ENCODE peak calls at places on chromosomes 4 and X, in four cellular contexts. K, Q, A and H are unnamed samples. For H3K27me3, the result is how much of the 10 kb centered on the place peaks cover.

GRCh38 chr4:77040265-77040664 is 35.5 kb downstream of the CCNI start:
- DNase-seq in K (peak), Q (no peak), A (no peak), H (no peak)

GRCh38 chrX:21398424-21398823 is 24.2 kb downstream of the CNKSR2 start:
- DNase-seq in K (no peak), Q (no peak), A (no peak), H (no peak)

GRCh38 chr4:76383001-76383400 is 37.9 kb downstream of the CCDC158 start:
- DNase-seq in K (no peak), Q (no peak), A (no peak), H (no peak)

GRCh38 chrX:103344606-103345005 is 11.7 kb upstream of the TCEAL9 start:
- DNase-seq in K (no peak), Q (no peak), A (no peak), H (no peak)

GRCh38 chrX:109959356-109959871 is 43.5 kb upstream of the TMEM164 start:
- DNase-seq in K (no peak), Q (no peak), A (no peak), H (no peak)

GRCh38 chr4:67568820-67569219 is 10.3 kb downstream of the STAP1 start:
- DNase-seq in K (peak), Q (no peak), A (no peak), H (no peak)

GRCh38 chr4:18934197-18934596 is 912.6 kb upstream of the LCORL start:
- DNase-seq in K (peak), Q (no peak), A (no peak), H (no peak)

GRCh38 chr4:19623866-19624265 is 627.8 kb upstream of the SLIT2 start:
- DNase-seq in K (peak), Q (no peak), A (no peak), H (no peak)

GRCh38 chrX:38304010-38304409 is 23.3 kb downstream of the RPGR start:
- DNase-seq in K (no peak), Q (no peak), A (no peak), H (no peak)

GRCh38 chr4:112857461-112857860 is 192.0 kb upstream of the ANK2 start:
- DNase-seq in K (peak), Q (peak), A (no peak), H (peak)

GRCh38 chr4:138233313-138233712 is 8.8 kb downstream of the SLC7A11 start:
- DNase-seq in K (no peak), Q (no peak), A (no peak), H (no peak)

GRCh38 chr4:137819964-137820383 is 287.7 kb upstream of the PCDH18 start:
- DNase-seq in K (peak), Q (no peak), A (no peak), H (peak)

GRCh38 chr4:86331362-86331761 is 28.5 kb downstream of the MAPK10 start:
- DNase-seq in K (no peak), Q (no peak), A (no peak), H (no peak)

GRCh38 chr4:37795796-37796195 is 30.7 kb upstream of the PGM2 start:
- DNase-seq in K (no peak), Q (no peak), A (no peak), H (no peak)

GRCh38 chr4:42562016-42562415 is 94.9 kb downstream of the ATP8A1 start:
- DNase-seq in K (no peak), Q (no peak), A (no peak), H (no peak)

GRCh38 chrX:126064901-126065541 is 101.1 kb downstream of the DCAF12L2 start:
- DNase-seq in K (no peak), Q (no peak), A (peak), H (no peak)

GRCh38 chr4:152290522-152290921 is 245.4 kb downstream of the FBXW7 start:
- DNase-seq in K (peak), Q (no peak), A (no peak), H (no peak)

GRCh38 chrX:121851033-121851432 is 803.6 kb downstream of the GLUD2 start:
- DNase-seq in K (peak), Q (no peak), A (no peak), H (no peak)

GRCh38 chr4:88865051-88865450 is 167.4 kb upstream of the NAP1L5 start:
- DNase-seq in K (peak), Q (no peak), A (no peak), H (no peak)

GRCh38 chr4:1410491-1411325 is 4.5 kb upstream of the NKX1-1 start:
- DNase-seq in K (no peak), Q (no peak), A (peak), H (no peak)

GRCh38 chr4:177005801-177006230 is 213.1 kb upstream of the VEGFC start:
- DNase-seq in K (peak), Q (no peak), A (no peak), H (peak)

GRCh38 chr4:36310793-36311192 is 29.4 kb downstream of the DTHD1 start:
- DNase-seq in K (no peak), Q (peak), A (peak), H (no peak)

GRCh38 chr4:39655866-39656265 is 17.2 kb upstream of the SMIM14 start:
- DNase-seq in K (no peak), Q (no peak), A (no peak), H (no peak)

GRCh38 chrX:152735860-152736511 is 2.4 kb downstream of the MAGEA12 start:
- DNase-seq in K (no peak), Q (no peak), A (no peak), H (no peak)

GRCh38 chrX:46574337-46574940 is 874 bp downstream of the CHST7 start:
- DNase-seq in K (no peak), Q (peak), A (no peak), H (peak)

GRCh38 chrX:64394874-64395567 is at the start of gene MTMR8:
- DNase-seq in K (peak), Q (peak), A (peak), H (no peak)

GRCh38 chr4:6771229-6771671 is 11.3 kb upstream of the KIAA0232 start:
- DNase-seq in K (no peak), Q (peak), A (peak), H (no peak)

GRCh38 chr4:161538941-161539340 is 624.9 kb downstream of the FSTL5 start:
- DNase-seq in K (no peak), Q (no peak), A (no peak), H (no peak)

GRCh38 chr4:11297201-11297600 is 131.5 kb downstream of the HS3ST1 start:
- DNase-seq in K (peak), Q (no peak), A (no peak), H (no peak)

GRCh38 chr4:15781427-15782095 is 3.4 kb downstream of the CD38 start:
- DNase-seq in K (peak), Q (no peak), A (no peak), H (no peak)

GRCh38 chrX:65745992-65746391 is 78.5 kb downstream of the MSN start:
- DNase-seq in K (no peak), Q (no peak), A (no peak), H (no peak)

GRCh38 chrX:3428762-3429161 is 82.3 kb upstream of the MXRA5 start:
- DNase-seq in K (no peak), Q (no peak), A (no peak), H (no peak)

GRCh38 chrX:19343085-19343461 is 654 bp upstream of the PDHA1 start:
- DNase-seq in K (no peak), Q (no peak), A (no peak), H (no peak)

GRCh38 chrX:19344661-19345060 is 934 bp downstream of the PDHA1 start:
- DNase-seq in K (no peak), Q (no peak), A (no peak), H (no peak)

GRCh38 chrX:19342331-19342906 is 1.3 kb upstream of the PDHA1 start:
- DNase-seq in K (no peak), Q (no peak), A (no peak), H (no peak)

GRCh38 chrX:19344207-19344534 is 444 bp downstream of the PDHA1 start:
- DNase-seq in K (no peak), Q (no peak), A (no peak), H (no peak)

GRCh38 chrX:19343462-19344206 is at the start of gene PDHA1:
- DNase-seq in K (peak), Q (peak), A (peak), H (peak)
- H3K4me3 ChIP-seq in K (peak), Q (peak), A (peak), H (peak)

GRCh38 chrX:638482-639131 is 8.0 kb downstream of the SHOX start:
- DNase-seq in K (no peak), Q (no peak), A (no peak), H (no peak)

GRCh38 chrX:636971-637659 is 6.5 kb downstream of the SHOX start:
- DNase-seq in K (no peak), Q (peak), A (no peak), H (no peak)

GRCh38 chrX:637660-638481 is 7.3 kb downstream of the SHOX start:
- DNase-seq in K (no peak), Q (no peak), A (no peak), H (no peak)

GRCh38 chrX:640641-641040 is 10.1 kb downstream of the SHOX start:
- DNase-seq in K (no peak), Q (no peak), A (no peak), H (no peak)

GRCh38 chrX:639151-639550 is 8.6 kb downstream of the SHOX start:
- DNase-seq in K (no peak), Q (peak), A (no peak), H (peak)
- H3K27me3 ChIP-seq in K (under half), Q (under half), A (half or more), H (under half)

GRCh38 chrX:136525738-136526606 is 6.0 kb upstream of the VGLL1 start:
- DNase-seq in K (peak), Q (peak), A (peak), H (no peak)
- H3K4me3 ChIP-seq in K (no peak), Q (no peak), A (no peak), H (no peak)

GRCh38 chr4:13526658-13527057 is 17.6 kb downstream of the NKX3-2 start:
- DNase-seq in K (no peak), Q (no peak), A (no peak), H (no peak)

GRCh38 chr4:13527192-13527982 is 16.9 kb downstream of the NKX3-2 start:
- DNase-seq in K (no peak), Q (no peak), A (no peak), H (no peak)

GRCh38 chr4:13527983-13528822 is 16.1 kb downstream of the NKX3-2 start:
- DNase-seq in K (peak), Q (no peak), A (no peak), H (no peak)

GRCh38 chr4:13529130-13529919 is 15.0 kb downstream of the NKX3-2 start:
- DNase-seq in K (no peak), Q (no peak), A (no peak), H (no peak)

DNA sequence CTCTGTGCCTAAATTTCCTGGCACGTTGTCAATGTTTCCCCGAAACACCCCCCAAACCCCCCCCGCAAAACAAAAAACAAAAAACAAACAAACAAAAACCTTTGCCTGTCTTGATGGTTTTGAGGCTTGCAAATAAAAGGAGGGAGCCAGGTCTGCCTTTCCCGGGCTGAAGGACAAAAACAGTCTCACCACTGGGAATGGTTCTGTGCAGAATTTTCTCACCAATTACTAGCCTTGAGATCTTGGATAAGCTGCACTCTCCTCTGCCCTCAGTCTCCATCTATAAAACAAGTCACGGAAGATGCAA is 15.5 kb downstream of the NKX3-2 start:
- DNase-seq in K (no peak), Q (no peak), A (no peak), H (no peak)
- H3K27me3 ChIP-seq in K (half or more), Q (under half), A (half or more), H (under half)

GRCh38 chrX:101419489-101419888 is 11.5 kb downstream of the HNRNPH2 start:
- DNase-seq in K (no peak), Q (no peak), A (no peak), H (no peak)
- H3K4me3 ChIP-seq in K (no peak), Q (no peak), A (no peak), H (no peak)

DNA sequence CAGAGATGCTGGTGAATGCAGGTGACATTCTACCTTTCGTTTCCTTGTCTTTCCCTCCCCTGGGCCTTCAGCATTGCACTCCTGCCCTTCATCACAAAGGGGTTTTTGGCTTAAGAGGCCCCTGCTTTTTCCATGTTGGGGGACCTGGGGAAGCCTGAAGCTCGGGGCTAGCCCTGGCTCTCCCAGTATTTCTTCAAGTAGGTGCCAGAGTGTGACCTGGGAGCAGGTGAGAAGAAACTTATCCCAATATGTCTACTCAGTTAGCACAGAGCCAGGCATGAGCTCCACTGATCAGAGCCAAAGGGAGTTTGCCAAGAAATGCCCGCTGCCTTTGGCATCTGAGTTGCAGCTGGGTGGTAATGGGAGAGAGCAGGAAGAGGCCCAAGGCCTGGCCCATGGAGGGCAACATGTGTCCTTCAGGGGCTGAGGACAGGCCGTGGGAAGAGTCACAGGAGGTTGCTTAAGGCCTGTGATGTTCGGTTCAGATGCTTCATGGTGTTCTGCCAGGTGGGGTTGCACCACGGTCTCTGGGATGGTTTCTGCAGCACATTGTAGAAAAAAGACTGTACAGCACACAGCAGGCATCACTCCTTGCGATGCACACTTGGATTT is 7.6 kb downstream of the PRRG3 start:
- DNase-seq in K (no peak), Q (no peak), A (no peak), H (no peak)
- H3K27me3 ChIP-seq in K (under half), Q (under half), A (under half), H (under half)